ENCODE peak calls at places on chromosomes 12 and 14, in five cellular contexts. O is Peyer's patch; T is lower leg skin; S is effector memory CD4-positive, alpha-beta T cell; W is tibial artery. E is an unnamed sample.

GRCh38 chr14:52950898-52951729 is at the start of gene FERMT2:
- DNase-seq in O (peak), T (peak), S (no peak), W (peak), E (peak)

GRCh38 chr14:104223101-104223809 is 84.9 kb downstream of the KIF26A start:
- DNase-seq in O (no peak), T (no peak), S (no peak), W (no peak), E (no peak)

GRCh38 chr14:77140343-77140936 is 1.2 kb downstream of the ZDHHC22 start:
- DNase-seq in O (no peak), T (no peak), S (no peak), W (no peak), E (no peak)

GRCh38 chr12:19620222-19620621 is 180.9 kb downstream of the AEBP2 start:
- DNase-seq in O (peak), T (no peak), S (no peak), W (no peak), E (no peak)

GRCh38 chr14:104690266-104690711 is 871 bp downstream of the INF2 start:
- DNase-seq in O (peak), T (no peak), S (no peak), W (no peak), E (no peak)

GRCh38 chr14:92529895-92530294 is 16.3 kb downstream of the RIN3 start:
- DNase-seq in O (no peak), T (no peak), S (no peak), W (no peak), E (no peak)

GRCh38 chr14:54722791-54723432 is 156.0 kb downstream of the SAMD4A start:
- DNase-seq in O (no peak), T (no peak), S (no peak), W (no peak), E (no peak)

GRCh38 chr12:69501154-69501895 is 31.1 kb downstream of the FRS2 start:
- DNase-seq in O (no peak), T (no peak), S (no peak), W (no peak), E (no peak)

GRCh38 chr12:6532927-6533652 is 1.2 kb upstream of the GAPDH start:
- DNase-seq in O (peak), T (peak), S (no peak), W (peak), E (no peak)

GRCh38 chr14:94474581-94475031 is 1.4 kb downstream of the SERPINA9 start:
- DNase-seq in O (peak), T (peak), S (no peak), W (no peak), E (no peak)

GRCh38 chr12:111446631-111447570 is 41.2 kb downstream of the SH2B3 start:
- DNase-seq in O (peak), T (peak), S (no peak), W (peak), E (no peak)

GRCh38 chr12:132296063-132296462 is 33.3 kb downstream of the GALNT9 start:
- DNase-seq in O (no peak), T (no peak), S (no peak), W (no peak), E (no peak)

GRCh38 chr14:68464716-68465115 is 328.2 kb downstream of the ZFP36L1 start:
- DNase-seq in O (no peak), T (no peak), S (no peak), W (no peak), E (no peak)

GRCh38 chr12:4829793-4830162 is 79.9 kb upstream of the KCNA1 start:
- DNase-seq in O (no peak), T (no peak), S (no peak), W (no peak), E (no peak)

GRCh38 chr12:54370218-54370730 is 6.0 kb upstream of the GPR84 start:
- DNase-seq in O (peak), T (peak), S (no peak), W (peak), E (no peak)

GRCh38 chr12:131511391-131511802 is 199.5 kb upstream of the SFSWAP start:
- DNase-seq in O (peak), T (peak), S (peak), W (no peak), E (peak)

GRCh38 chr12:132216354-132216987 is 72.2 kb downstream of the NOC4L start:
- DNase-seq in O (no peak), T (no peak), S (no peak), W (peak), E (no peak)

GRCh38 chr14:32809255-32809654 is 129.4 kb upstream of the NPAS3 start:
- DNase-seq in O (no peak), T (no peak), S (no peak), W (no peak), E (no peak)

GRCh38 chr12:54428050-54429013 is 9.3 kb upstream of the ITGA5 start:
- DNase-seq in O (no peak), T (no peak), S (no peak), W (peak), E (peak)

GRCh38 chr14:72879431-72879830 is 14.5 kb downstream of the DPF3 start:
- DNase-seq in O (no peak), T (peak), S (no peak), W (no peak), E (no peak)

GRCh38 chr14:51993274-51993673 is 3.9 kb downstream of the RTRAF start:
- DNase-seq in O (no peak), T (no peak), S (no peak), W (no peak), E (no peak)

GRCh38 chr12:124371970-124372555 is 77.2 kb downstream of the RFLNA start:
- DNase-seq in O (no peak), T (peak), S (no peak), W (no peak), E (no peak)

GRCh38 chr12:124369901-124370378 is 75.0 kb downstream of the RFLNA start:
- DNase-seq in O (no peak), T (no peak), S (no peak), W (no peak), E (no peak)

GRCh38 chr12:124370851-124371250 is 76.0 kb downstream of the RFLNA start:
- DNase-seq in O (no peak), T (no peak), S (no peak), W (no peak), E (no peak)

GRCh38 chr12:124370384-124370783 is 75.5 kb downstream of the RFLNA start:
- DNase-seq in O (no peak), T (no peak), S (no peak), W (no peak), E (no peak)

DNA sequence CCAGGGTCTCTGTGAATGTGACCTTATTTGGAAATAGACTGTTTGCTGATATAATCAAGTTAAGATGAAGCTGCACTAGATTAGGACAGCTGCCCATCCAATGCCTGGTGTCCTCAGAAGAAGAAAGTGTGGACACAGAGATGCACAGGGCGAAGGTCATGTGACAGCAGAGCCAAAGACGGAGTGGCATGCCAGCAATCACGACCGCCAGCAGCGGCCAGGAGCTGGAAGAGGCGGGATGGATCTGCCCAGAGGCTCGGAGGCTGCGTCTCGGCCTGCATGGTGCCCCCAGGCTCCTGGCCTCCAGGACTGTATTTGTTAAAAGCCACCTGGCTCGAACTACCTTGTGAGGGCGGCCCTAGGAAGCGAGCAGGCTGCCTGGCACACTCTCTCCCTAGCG is 76.5 kb downstream of the RFLNA start:
- DNase-seq in O (no peak), T (no peak), S (no peak), W (no peak), E (no peak)
- H3K4me3 ChIP-seq in O (no peak), T (no peak), S (no peak), W (no peak), E (no peak)

GRCh38 chr12:113462880-113463745 is 8.6 kb downstream of the LHX5 start:
- DNase-seq in O (no peak), T (no peak), S (no peak), W (no peak), E (no peak)

GRCh38 chr12:113465808-113466769 is 5.6 kb downstream of the LHX5 start:
- DNase-seq in O (no peak), T (no peak), S (no peak), W (no peak), E (no peak)

GRCh38 chr12:113466770-113467153 is 4.9 kb downstream of the LHX5 start:
- DNase-seq in O (no peak), T (no peak), S (no peak), W (no peak), E (no peak)

GRCh38 chr12:113463746-113464743 is 7.6 kb downstream of the LHX5 start:
- DNase-seq in O (no peak), T (no peak), S (no peak), W (no peak), E (no peak)

DNA sequence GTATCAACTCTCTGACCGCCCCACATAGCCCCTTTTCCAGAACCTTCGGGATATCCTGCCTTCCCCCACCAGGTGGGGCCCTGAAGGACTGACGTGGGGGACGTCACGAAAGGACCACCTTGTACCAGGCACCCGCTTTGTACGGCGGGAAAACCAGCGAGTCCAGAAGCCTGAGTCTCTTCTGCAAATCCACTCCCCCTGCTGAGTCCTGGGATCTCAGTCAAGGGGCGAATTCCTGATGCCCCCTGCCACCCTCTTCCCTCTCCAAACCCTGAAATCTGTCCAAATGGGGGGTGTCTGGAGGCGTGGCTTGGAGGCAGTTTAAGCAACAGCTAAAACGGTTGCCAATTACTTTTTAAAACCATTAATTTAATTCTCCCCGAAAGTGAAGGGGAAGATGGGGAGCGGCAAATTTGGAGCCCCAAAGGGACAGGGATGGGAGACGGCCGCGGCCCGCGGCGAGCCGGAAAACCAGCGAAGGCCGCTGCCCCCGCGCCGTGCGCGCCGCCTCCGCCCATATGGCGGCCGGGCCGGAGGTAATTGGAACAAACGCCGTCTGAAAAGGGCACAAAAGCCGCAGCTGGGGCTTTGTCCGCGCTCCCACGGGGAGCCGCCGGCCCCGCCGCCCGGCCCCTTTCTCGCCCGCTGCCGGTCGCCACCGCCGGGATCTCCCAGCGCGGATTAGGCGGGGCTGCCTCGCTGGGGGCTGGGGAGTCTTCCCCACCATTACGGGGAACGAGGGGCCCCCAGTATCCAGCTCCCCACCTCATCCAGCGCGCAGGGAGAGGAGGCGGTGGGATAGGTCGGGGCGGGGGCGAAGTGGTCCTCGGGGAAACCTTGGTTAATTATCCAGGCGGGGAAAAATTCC is 6.6 kb downstream of the LHX5 start:
- DNase-seq in O (no peak), T (no peak), S (no peak), W (no peak), E (no peak)
- H3K4me3 ChIP-seq in O (peak), T (no peak), S (no peak), W (peak), E (no peak)

DNA sequence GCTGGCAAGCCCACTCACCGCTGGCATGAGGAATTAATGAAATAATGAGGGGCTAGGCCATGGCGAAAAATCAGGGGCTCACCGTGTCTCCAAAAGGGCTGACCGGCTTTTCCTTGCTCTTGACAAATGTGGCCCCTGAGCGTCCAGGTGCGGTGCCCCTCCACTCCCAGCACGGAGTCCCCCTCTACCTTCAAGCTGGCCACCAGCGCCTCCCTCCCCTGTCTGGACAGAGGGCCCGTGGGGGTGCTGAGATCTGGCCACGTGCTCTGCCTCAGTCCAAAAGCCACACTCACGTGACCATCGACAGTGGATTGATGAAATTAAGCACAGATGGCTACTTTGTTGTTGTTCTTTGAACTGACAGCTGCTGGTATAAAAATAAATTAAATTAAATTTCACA is 78.8 kb upstream of the BCL11B start:
- DNase-seq in O (no peak), T (no peak), S (no peak), W (no peak), E (no peak)
- H3K4me3 ChIP-seq in O (no peak), T (no peak), S (no peak), W (no peak), E (no peak)

GRCh38 chr14:36518586-36519430 is 1.2 kb downstream of the NKX2-1 start:
- DNase-seq in O (no peak), T (no peak), S (no peak), W (no peak), E (no peak)

GRCh38 chr14:36522347-36522971 is 2.4 kb upstream of the NKX2-1 start:
- DNase-seq in O (no peak), T (no peak), S (no peak), W (no peak), E (no peak)

GRCh38 chr14:36519431-36520321 is at the start of gene NKX2-1:
- DNase-seq in O (no peak), T (no peak), S (no peak), W (no peak), E (no peak)

GRCh38 chr14:36521598-36522345 is 1.7 kb upstream of the NKX2-1 start:
- DNase-seq in O (no peak), T (no peak), S (no peak), W (no peak), E (no peak)

DNA sequence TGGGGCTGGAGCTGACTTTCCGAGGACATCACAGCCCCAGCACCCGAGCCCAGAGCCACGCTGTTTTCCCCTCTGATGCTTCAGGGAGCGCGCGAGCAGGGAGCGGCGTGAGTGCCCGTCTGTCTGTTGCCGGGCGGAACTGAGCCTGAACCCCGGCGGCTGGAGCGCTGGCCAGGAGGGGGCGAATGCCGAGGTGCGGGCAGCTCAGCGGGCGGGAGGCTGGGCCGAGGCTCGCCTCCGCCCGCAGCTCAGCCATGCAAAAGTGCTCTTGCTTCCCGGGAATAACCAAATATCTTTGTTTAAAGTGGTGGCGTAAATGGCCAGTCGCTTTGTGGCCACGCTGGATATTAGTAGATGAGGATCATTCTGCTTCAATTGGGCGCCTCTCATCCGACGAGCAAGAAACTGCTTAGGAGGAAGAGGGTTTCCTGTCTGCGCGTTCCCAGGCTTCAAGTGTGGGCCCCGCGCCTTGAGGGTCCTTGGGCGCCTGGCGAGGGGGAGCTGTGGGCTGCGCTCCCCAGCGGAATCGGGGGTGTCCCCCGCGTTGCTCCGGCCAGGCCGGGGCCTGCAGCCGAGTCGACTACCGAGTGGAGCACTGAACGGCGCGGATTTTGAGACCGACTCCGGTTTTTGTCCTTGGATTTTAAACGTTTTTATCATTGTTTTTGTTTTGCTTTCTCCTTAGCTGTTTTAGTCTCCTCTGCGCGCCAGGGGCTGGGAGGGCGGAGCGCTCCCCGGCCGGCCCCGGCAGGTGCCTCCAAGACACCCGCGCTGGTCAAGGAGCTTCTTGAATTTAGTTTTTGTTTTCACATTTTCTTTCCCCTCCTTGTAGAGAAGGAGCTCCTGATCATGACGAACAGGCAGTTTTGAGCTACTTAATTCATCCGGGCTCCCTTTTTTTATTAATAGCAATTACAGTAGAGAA is 831 bp upstream of the NKX2-1 start:
- DNase-seq in O (no peak), T (no peak), S (no peak), W (no peak), E (no peak)
- H3K4me3 ChIP-seq in O (peak), T (no peak), S (no peak), W (peak), E (no peak)

GRCh38 chr12:121085113-121085841 is 46.2 kb upstream of the OASL start:
- DNase-seq in O (no peak), T (no peak), S (no peak), W (no peak), E (no peak)
- H3K4me3 ChIP-seq in O (no peak), T (no peak), S (no peak), W (no peak), E (no peak)

GRCh38 chr12:51907864-51908425 is 641 bp downstream of the ACVRL1 start:
- DNase-seq in O (peak), T (peak), S (no peak), W (peak), E (no peak)

GRCh38 chr12:51910168-51910567 is 2.9 kb downstream of the ACVRL1 start:
- DNase-seq in O (peak), T (peak), S (no peak), W (no peak), E (no peak)

GRCh38 chr12:51907083-51907863 is at the start of gene ACVRL1:
- DNase-seq in O (peak), T (peak), S (no peak), W (peak), E (no peak)

GRCh38 chr12:51910691-51911090 is 3.4 kb downstream of the ACVRL1 start:
- DNase-seq in O (peak), T (peak), S (no peak), W (no peak), E (no peak)

DNA sequence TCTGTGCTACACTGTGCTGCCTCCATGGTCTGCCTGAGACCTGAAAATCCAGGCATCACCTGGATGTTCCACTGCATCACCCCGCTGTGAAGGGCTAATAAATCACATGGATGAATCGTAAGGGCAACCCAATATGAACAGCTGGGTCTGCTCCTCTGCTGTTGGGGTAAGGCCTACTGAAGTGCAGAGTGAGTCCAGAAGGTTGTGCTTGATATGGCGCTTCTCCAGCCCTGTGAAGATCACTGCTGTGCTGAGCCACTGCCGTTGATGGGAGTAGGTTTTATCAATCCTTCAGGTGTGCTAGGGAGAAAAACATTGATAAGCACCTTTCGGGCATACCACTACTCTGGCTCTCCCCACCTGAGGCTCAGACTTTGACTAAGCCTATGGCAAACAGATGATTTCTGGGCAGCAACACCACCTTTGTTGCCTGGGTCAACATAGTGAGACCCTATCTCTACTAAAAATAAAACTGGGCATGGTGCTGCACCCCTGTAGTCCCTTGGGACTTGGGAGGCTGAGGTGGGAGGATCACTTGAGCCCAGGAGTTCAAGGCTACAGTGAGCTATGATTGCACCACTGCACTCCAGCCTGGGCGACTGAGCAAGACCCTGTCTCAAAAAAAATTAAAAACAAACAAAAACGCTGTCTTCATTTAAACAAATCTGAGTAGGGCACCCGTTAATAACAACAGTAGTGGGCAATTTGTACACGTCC is 1.7 kb downstream of the ACVRL1 start:
- DNase-seq in O (peak), T (peak), S (no peak), W (peak), E (no peak)
- H3K4me3 ChIP-seq in O (peak), T (no peak), S (no peak), W (no peak), E (no peak)